ENCODE peak calls at places on chromosome 1, in ten cellular contexts. One of them, this sample, is unnamed.
A peak's percentile ranks its signal among the peaks of the same experiment; 100 is the strongest.

GRCh38 chr1:35958558-35958957 is 27.7 kb downstream of the AGO3 start:
- DNase-seq in AG04450: no peak
- DNase-seq in MM.1S: no peak
- DNase-seq in pancreas: no peak
- DNase-seq in neural progenitor cell: no peak
- DNase-seq in effector memory CD4-positive, alpha-beta T cell: no peak
- DNase-seq in HepG2: no peak
- DNase-seq in suprapubic skin: no peak
- DNase-seq in Karpas-422: no peak
- DNase-seq in HCT116: no peak
- DNase-seq in this sample: no peak

GRCh38 chr1:90821793-90822359 is 104.8 kb upstream of the BARHL2 start:
- DNase-seq in AG04450: no peak
- DNase-seq in MM.1S: no peak
- DNase-seq in pancreas: no peak
- DNase-seq in neural progenitor cell: no peak
- DNase-seq in effector memory CD4-positive, alpha-beta T cell: no peak
- DNase-seq in HepG2: no peak
- DNase-seq in suprapubic skin: no peak
- DNase-seq in Karpas-422: peak; percentile 68
- DNase-seq in HCT116: no peak
- DNase-seq in this sample: no peak

GRCh38 chr1:229192851-229193250 is 78.1 kb upstream of the RAB4A start:
- DNase-seq in AG04450: no peak
- DNase-seq in MM.1S: no peak
- DNase-seq in pancreas: no peak
- DNase-seq in neural progenitor cell: no peak
- DNase-seq in effector memory CD4-positive, alpha-beta T cell: no peak
- DNase-seq in HepG2: no peak
- DNase-seq in suprapubic skin: no peak
- DNase-seq in Karpas-422: no peak
- DNase-seq in HCT116: no peak
- DNase-seq in this sample: no peak

GRCh38 chr1:167239257-167239656 is 18.6 kb downstream of the POU2F1 start:
- DNase-seq in AG04450: no peak
- DNase-seq in MM.1S: no peak
- DNase-seq in pancreas: no peak
- DNase-seq in neural progenitor cell: no peak
- DNase-seq in effector memory CD4-positive, alpha-beta T cell: no peak
- DNase-seq in HepG2: no peak
- DNase-seq in suprapubic skin: no peak
- DNase-seq in Karpas-422: no peak
- DNase-seq in HCT116: no peak
- DNase-seq in this sample: no peak

GRCh38 chr1:10968411-10968826 is 44.0 kb upstream of the TARDBP start:
- DNase-seq in AG04450: no peak
- DNase-seq in MM.1S: peak; percentile 38
- DNase-seq in pancreas: no peak
- DNase-seq in neural progenitor cell: no peak
- DNase-seq in effector memory CD4-positive, alpha-beta T cell: no peak
- DNase-seq in HepG2: no peak
- DNase-seq in suprapubic skin: no peak
- DNase-seq in Karpas-422: no peak
- DNase-seq in HCT116: no peak
- DNase-seq in this sample: peak; percentile 56

GRCh38 chr1:111880866-111881837 is 108.3 kb downstream of the KCND3 start:
- DNase-seq in AG04450: no peak
- DNase-seq in MM.1S: no peak
- DNase-seq in pancreas: no peak
- DNase-seq in neural progenitor cell: no peak
- DNase-seq in effector memory CD4-positive, alpha-beta T cell: no peak
- DNase-seq in HepG2: no peak
- DNase-seq in suprapubic skin: no peak
- DNase-seq in Karpas-422: no peak
- DNase-seq in HCT116: no peak
- DNase-seq in this sample: no peak

GRCh38 chr1:184792450-184792969 is 37.9 kb upstream of the EDEM3 start:
- DNase-seq in AG04450: peak; percentile 84
- DNase-seq in MM.1S: peak; percentile 51
- DNase-seq in pancreas: peak; percentile 95
- DNase-seq in neural progenitor cell: no peak
- DNase-seq in effector memory CD4-positive, alpha-beta T cell: no peak
- DNase-seq in HepG2: peak; percentile 75
- DNase-seq in suprapubic skin: no peak
- DNase-seq in Karpas-422: no peak
- DNase-seq in HCT116: peak; percentile 75
- DNase-seq in this sample: no peak

GRCh38 chr1:152758636-152759035 is 811 bp downstream of the KPRP start:
- DNase-seq in AG04450: no peak
- DNase-seq in MM.1S: no peak
- DNase-seq in pancreas: no peak
- DNase-seq in neural progenitor cell: no peak
- DNase-seq in effector memory CD4-positive, alpha-beta T cell: no peak
- DNase-seq in HepG2: no peak
- DNase-seq in suprapubic skin: no peak
- DNase-seq in Karpas-422: no peak
- DNase-seq in HCT116: no peak
- DNase-seq in this sample: no peak

GRCh38 chr1:35377553-35377952 is 109.0 kb downstream of the ZMYM4 start:
- DNase-seq in AG04450: no peak
- DNase-seq in MM.1S: no peak
- DNase-seq in pancreas: no peak
- DNase-seq in neural progenitor cell: no peak
- DNase-seq in effector memory CD4-positive, alpha-beta T cell: no peak
- DNase-seq in HepG2: no peak
- DNase-seq in suprapubic skin: no peak
- DNase-seq in Karpas-422: no peak
- DNase-seq in HCT116: no peak
- DNase-seq in this sample: no peak

GRCh38 chr1:44318097-44319088 is 36.7 kb downstream of the ERI3 start:
- DNase-seq in AG04450: peak; percentile 7
- DNase-seq in MM.1S: peak; percentile 61
- DNase-seq in pancreas: no peak
- DNase-seq in neural progenitor cell: peak; percentile 80
- DNase-seq in effector memory CD4-positive, alpha-beta T cell: no peak
- DNase-seq in HepG2: peak; percentile 34
- DNase-seq in suprapubic skin: no peak
- DNase-seq in Karpas-422: peak; percentile 86
- DNase-seq in HCT116: no peak
- DNase-seq in this sample: no peak

GRCh38 chr1:211621471-211622198 is 42.7 kb upstream of the SLC30A1 start:
- DNase-seq in AG04450: no peak
- DNase-seq in MM.1S: no peak
- DNase-seq in pancreas: no peak
- DNase-seq in neural progenitor cell: no peak
- DNase-seq in effector memory CD4-positive, alpha-beta T cell: no peak
- DNase-seq in HepG2: no peak
- DNase-seq in suprapubic skin: no peak
- DNase-seq in Karpas-422: no peak
- DNase-seq in HCT116: no peak
- DNase-seq in this sample: no peak

GRCh38 chr1:154348429-154349076 is 23.2 kb downstream of the ATP8B2 start:
- DNase-seq in AG04450: no peak
- DNase-seq in MM.1S: peak; percentile 5
- DNase-seq in pancreas: no peak
- DNase-seq in neural progenitor cell: no peak
- DNase-seq in effector memory CD4-positive, alpha-beta T cell: no peak
- DNase-seq in HepG2: no peak
- DNase-seq in suprapubic skin: no peak
- DNase-seq in Karpas-422: peak; percentile 60
- DNase-seq in HCT116: no peak
- DNase-seq in this sample: no peak

DNA sequence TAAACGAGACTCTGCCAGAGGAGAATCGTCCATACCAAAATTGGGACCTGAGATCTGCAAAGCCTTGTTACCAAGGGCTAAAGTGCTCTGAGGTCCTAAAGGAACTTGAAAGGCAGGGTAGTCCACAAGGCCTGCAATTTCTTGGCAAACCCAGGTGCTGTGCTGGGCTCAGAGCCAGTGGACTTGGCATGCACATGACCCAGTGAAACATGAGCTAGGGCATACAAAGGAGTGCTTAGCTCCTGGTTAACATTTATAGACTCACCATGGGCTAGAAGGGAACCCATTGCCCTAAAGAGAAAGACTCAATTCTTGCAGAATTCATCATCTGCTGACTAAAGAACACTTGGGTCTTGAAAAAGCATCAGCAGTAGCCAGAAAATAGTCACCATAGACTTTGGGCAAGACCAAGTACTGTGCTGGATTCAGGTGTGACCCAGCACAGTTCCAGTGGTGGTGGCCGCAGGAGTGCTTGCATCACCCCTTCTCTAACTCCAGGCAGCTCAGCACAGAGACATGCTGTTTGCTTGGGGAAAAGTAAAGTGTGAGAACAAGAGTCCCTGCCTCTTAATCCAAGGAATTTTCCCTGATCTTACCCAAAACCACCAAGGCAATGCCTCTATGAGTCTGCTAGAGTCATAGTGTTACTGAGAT is 1069.4 kb upstream of the ADGRL2 start:
- DNase-seq in AG04450: no peak
- DNase-seq in MM.1S: no peak
- DNase-seq in pancreas: peak; percentile 47
- DNase-seq in neural progenitor cell: no peak
- DNase-seq in effector memory CD4-positive, alpha-beta T cell: no peak
- DNase-seq in HepG2: no peak
- DNase-seq in suprapubic skin: no peak
- DNase-seq in Karpas-422: no peak
- DNase-seq in HCT116: no peak
- DNase-seq in this sample: no peak
- H3K27me3 ChIP-seq in AG04450: no peaks in the 10 kb centered on the region
- H3K27me3 ChIP-seq in MM.1S: no peaks in the 10 kb centered on the region
- H3K27me3 ChIP-seq in pancreas: no peaks in the 10 kb centered on the region
- H3K27me3 ChIP-seq in neural progenitor cell: no peaks in the 10 kb centered on the region
- H3K27me3 ChIP-seq in effector memory CD4-positive, alpha-beta T cell: no peaks in the 10 kb centered on the region
- H3K27me3 ChIP-seq in HepG2: no peaks in the 10 kb centered on the region
- H3K27me3 ChIP-seq in suprapubic skin: no peaks in the 10 kb centered on the region
- H3K27me3 ChIP-seq in Karpas-422: no peaks in the 10 kb centered on the region
- H3K27me3 ChIP-seq in HCT116: no peaks in the 10 kb centered on the region
- H3K27me3 ChIP-seq in this sample: no peaks in the 10 kb centered on the region

GRCh38 chr1:1142844-1143243 is 27.0 kb upstream of the C1orf159 start:
- DNase-seq in AG04450: no peak
- DNase-seq in MM.1S: no peak
- DNase-seq in pancreas: no peak
- DNase-seq in neural progenitor cell: no peak
- DNase-seq in effector memory CD4-positive, alpha-beta T cell: no peak
- DNase-seq in HepG2: no peak
- DNase-seq in suprapubic skin: no peak
- DNase-seq in Karpas-422: no peak
- DNase-seq in HCT116: no peak
- DNase-seq in this sample: no peak

GRCh38 chr1:1141911-1142250 is 26.0 kb upstream of the C1orf159 start:
- DNase-seq in AG04450: no peak
- DNase-seq in MM.1S: no peak
- DNase-seq in pancreas: no peak
- DNase-seq in neural progenitor cell: no peak
- DNase-seq in effector memory CD4-positive, alpha-beta T cell: no peak
- DNase-seq in HepG2: no peak
- DNase-seq in suprapubic skin: no peak
- DNase-seq in Karpas-422: no peak
- DNase-seq in HCT116: no peak
- DNase-seq in this sample: no peak

GRCh38 chr1:1143636-1144035 is 27.7 kb upstream of the C1orf159 start:
- DNase-seq in AG04450: no peak
- DNase-seq in MM.1S: no peak
- DNase-seq in pancreas: no peak
- DNase-seq in neural progenitor cell: no peak
- DNase-seq in effector memory CD4-positive, alpha-beta T cell: no peak
- DNase-seq in HepG2: no peak
- DNase-seq in suprapubic skin: no peak
- DNase-seq in Karpas-422: no peak
- DNase-seq in HCT116: no peak
- DNase-seq in this sample: no peak

GRCh38 chr1:1140673-1141072 is 24.8 kb upstream of the C1orf159 start:
- DNase-seq in AG04450: no peak
- DNase-seq in MM.1S: no peak
- DNase-seq in pancreas: no peak
- DNase-seq in neural progenitor cell: no peak
- DNase-seq in effector memory CD4-positive, alpha-beta T cell: no peak
- DNase-seq in HepG2: no peak
- DNase-seq in suprapubic skin: no peak
- DNase-seq in Karpas-422: no peak
- DNase-seq in HCT116: no peak
- DNase-seq in this sample: no peak

DNA sequence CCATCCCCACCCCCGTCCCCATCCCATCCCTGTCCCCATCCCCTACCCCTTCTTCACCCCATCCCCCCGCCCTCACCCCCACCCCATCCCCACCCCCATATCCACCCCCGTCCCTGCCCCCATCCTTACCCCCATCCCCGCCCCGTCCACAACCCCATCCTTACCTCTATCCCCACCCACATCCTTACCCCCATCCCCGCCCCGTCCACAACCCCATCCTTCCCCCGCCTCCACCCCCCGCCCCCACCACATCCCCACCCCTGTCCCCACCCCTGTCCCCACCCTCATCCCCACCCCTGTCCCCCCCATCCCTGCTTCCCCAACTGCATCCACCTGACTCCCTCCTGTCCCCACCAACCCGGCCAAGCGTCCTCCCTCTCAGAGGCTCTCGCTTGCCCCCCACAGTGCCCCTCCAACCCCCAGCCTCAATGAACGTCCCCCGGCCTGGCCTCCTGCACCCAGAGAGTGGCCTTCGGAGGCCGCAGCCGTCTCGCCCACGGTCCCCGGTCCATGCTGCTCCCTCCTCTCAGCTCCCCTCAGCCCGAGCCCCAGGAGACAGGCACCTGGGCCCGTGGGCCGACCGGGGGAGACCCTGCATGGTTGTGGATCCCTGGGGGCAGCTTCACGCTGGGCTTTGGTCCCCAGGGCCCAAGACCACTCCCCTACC is 25.5 kb upstream of the C1orf159 start:
- DNase-seq in AG04450: no peak
- DNase-seq in MM.1S: no peak
- DNase-seq in pancreas: no peak
- DNase-seq in neural progenitor cell: no peak
- DNase-seq in effector memory CD4-positive, alpha-beta T cell: no peak
- DNase-seq in HepG2: no peak
- DNase-seq in suprapubic skin: no peak
- DNase-seq in Karpas-422: no peak
- DNase-seq in HCT116: no peak
- DNase-seq in this sample: no peak
- H3K27me3 ChIP-seq in AG04450: peaks cover 29% of the 10 kb centered on the region
- H3K27me3 ChIP-seq in MM.1S: peaks cover 29% of the 10 kb centered on the region
- H3K27me3 ChIP-seq in pancreas: no peaks in the 10 kb centered on the region
- H3K27me3 ChIP-seq in neural progenitor cell: peaks cover 21% of the 10 kb centered on the region
- H3K27me3 ChIP-seq in effector memory CD4-positive, alpha-beta T cell: no peaks in the 10 kb centered on the region
- H3K27me3 ChIP-seq in HepG2: no peaks in the 10 kb centered on the region
- H3K27me3 ChIP-seq in suprapubic skin: peaks cover 55% of the 10 kb centered on the region
- H3K27me3 ChIP-seq in Karpas-422: no peaks in the 10 kb centered on the region
- H3K27me3 ChIP-seq in HCT116: no peaks in the 10 kb centered on the region
- H3K27me3 ChIP-seq in this sample: no peaks in the 10 kb centered on the region

GRCh38 chr1:114153621-114154145 is at the start of gene SYT6:
- DNase-seq in AG04450: no peak
- DNase-seq in MM.1S: no peak
- DNase-seq in pancreas: no peak
- DNase-seq in neural progenitor cell: peak; percentile 57
- DNase-seq in effector memory CD4-positive, alpha-beta T cell: no peak
- DNase-seq in HepG2: no peak
- DNase-seq in suprapubic skin: no peak
- DNase-seq in Karpas-422: no peak
- DNase-seq in HCT116: no peak
- DNase-seq in this sample: no peak
- H3K27me3 ChIP-seq in AG04450: peaks cover 73% of the 10 kb centered on the region
- H3K27me3 ChIP-seq in MM.1S: no peaks in the 10 kb centered on the region
- H3K27me3 ChIP-seq in pancreas: peaks cover 4% of the 10 kb centered on the region
- H3K27me3 ChIP-seq in neural progenitor cell: peaks cover 27% of the 10 kb centered on the region
- H3K27me3 ChIP-seq in effector memory CD4-positive, alpha-beta T cell: peaks cover 55% of the 10 kb centered on the region
- H3K27me3 ChIP-seq in HepG2: peaks cover 3% of the 10 kb centered on the region
- H3K27me3 ChIP-seq in suprapubic skin: peaks cover 88% of the 10 kb centered on the region
- H3K27me3 ChIP-seq in Karpas-422: no peaks in the 10 kb centered on the region
- H3K27me3 ChIP-seq in HCT116: peaks cover 22% of the 10 kb centered on the region
- H3K27me3 ChIP-seq in this sample: peaks cover 3% of the 10 kb centered on the region

GRCh38 chr1:158445371-158445770 is 16.3 kb upstream of the OR10K1 start:
- DNase-seq in AG04450: no peak
- DNase-seq in MM.1S: no peak
- DNase-seq in pancreas: no peak
- DNase-seq in neural progenitor cell: no peak
- DNase-seq in effector memory CD4-positive, alpha-beta T cell: no peak
- DNase-seq in HepG2: no peak
- DNase-seq in suprapubic skin: no peak
- DNase-seq in Karpas-422: no peak
- DNase-seq in HCT116: no peak
- DNase-seq in this sample: no peak
- H3K27me3 ChIP-seq in AG04450: no peaks in the 10 kb centered on the region
- H3K27me3 ChIP-seq in MM.1S: no peaks in the 10 kb centered on the region
- H3K27me3 ChIP-seq in pancreas: no peaks in the 10 kb centered on the region
- H3K27me3 ChIP-seq in neural progenitor cell: no peaks in the 10 kb centered on the region
- H3K27me3 ChIP-seq in effector memory CD4-positive, alpha-beta T cell: no peaks in the 10 kb centered on the region
- H3K27me3 ChIP-seq in HepG2: no peaks in the 10 kb centered on the region
- H3K27me3 ChIP-seq in suprapubic skin: no peaks in the 10 kb centered on the region
- H3K27me3 ChIP-seq in Karpas-422: no peaks in the 10 kb centered on the region
- H3K27me3 ChIP-seq in HCT116: no peaks in the 10 kb centered on the region
- H3K27me3 ChIP-seq in this sample: no peaks in the 10 kb centered on the region

This sample was measured in GM06990.